ENCODE peak calls at places on chromosomes 1 and 21, in five cellular contexts. F is NCI-H146, O is GM12864, Z is skeletal muscle cell, N is GM10248. S is an unnamed sample.
A peak's percentile ranks its signal among the peaks of the same experiment; 100 is the strongest.

GRCh38 chr1:41615316-41615715 is 130.8 kb upstream of the EDN2 start:
- DNase-seq in O (no peak), Z (no peak), F (no peak), N (no peak), S (no peak)

GRCh38 chr21:40120944-40121575 is 253.8 kb downstream of the PCP4 start:
- DNase-seq in N (no peak), F (peak; percentile 29), Z (no peak), O (no peak), S (no peak)

GRCh38 chr1:183404456-183404855 is 13.7 kb downstream of the NMNAT2 start:
- DNase-seq in O (no peak), Z (no peak), N (no peak), F (no peak), S (no peak)

GRCh38 chr1:32894019-32894600 is 7.1 kb downstream of the TMEM54 start:
- DNase-seq in Z (no peak), O (no peak), N (no peak), F (no peak), S (peak; percentile 75)

GRCh38 chr1:161133220-161133740 is 813 bp upstream of the DEDD start:
- DNase-seq in O (no peak), N (no peak), Z (no peak), F (peak; percentile 19), S (no peak)

GRCh38 chr1:15417365-15417934 is 7.8 kb downstream of the EFHD2 start:
- DNase-seq in Z (no peak), N (peak; percentile 46), O (no peak), F (no peak), S (no peak)

GRCh38 chr1:28926629-28927441 is 12.5 kb downstream of the EPB41 start:
- DNase-seq in Z (no peak), N (peak; percentile 72), O (peak; percentile 86), F (peak; percentile 33), S (no peak)

GRCh38 chr1:211344335-211344664 is 17.7 kb downstream of the TRAF5 start:
- DNase-seq in Z (no peak), N (no peak), O (no peak), F (no peak), S (no peak)

GRCh38 chr1:196659471-196659870 is 7.6 kb downstream of the CFH start:
- DNase-seq in N (no peak), F (no peak), Z (no peak), O (no peak), S (no peak)

GRCh38 chr1:225772323-225772768 is 5.3 kb upstream of the SRP9 start:
- DNase-seq in F (peak; percentile 81), N (peak; percentile 64), O (no peak), Z (peak; percentile 63), S (peak; percentile 90)

GRCh38 chr1:206004821-206005220 is 1.6 kb upstream of the RAB7B start:
- DNase-seq in N (no peak), O (no peak), Z (no peak), F (no peak), S (no peak)